ENCODE peak calls at places on chromosomes 4 and X, in ten cellular contexts. C is chondrocyte, R is astrocyte of the spinal cord, Z is hippocampal formation, O is hypothalamus, T is fibroblast of lung, V is astrocyte of the cerebellum, P is nephron progenitor cell, M is pancreas, B is GM12891. N is an unnamed sample.

GRCh38 chrX:106707771-106708454 is 18.6 kb upstream of the RNF128 start:
- DNase-seq in V (peak), R (peak), O (no peak), B (no peak), T (peak), Z (no peak), C (no peak), M (no peak), P (no peak), N (no peak)

GRCh38 chrX:49039598-49040375 is 3.4 kb downstream of the TFE3 start:
- DNase-seq in O (peak), B (peak), Z (no peak), R (peak), T (peak), V (peak), M (peak), C (no peak), P (peak), N (peak)

GRCh38 chr4:53098681-53099121 is 236.6 kb downstream of the RASL11B start:
- DNase-seq in B (no peak), R (peak), Z (no peak), M (no peak), V (no peak), O (no peak), P (no peak), T (peak), C (no peak), N (no peak)

GRCh38 chr4:142413516-142413915 is 432.6 kb downstream of the INPP4B start:
- DNase-seq in M (no peak), Z (no peak), T (no peak), V (no peak), C (no peak), P (no peak), B (no peak), R (no peak), O (no peak), N (no peak)

GRCh38 chr4:87108142-87108546 is 112.3 kb downstream of the KLHL8 start:
- DNase-seq in C (no peak), Z (no peak), B (no peak), P (no peak), T (peak), O (no peak), R (peak), V (peak), M (no peak), N (no peak)

GRCh38 chr4:117560329-117560728 is 474.0 kb upstream of the NDST3 start:
- DNase-seq in B (no peak), P (no peak), O (no peak), R (peak), T (peak), C (no peak), Z (peak), V (peak), M (no peak), N (no peak)

GRCh38 chr4:101393256-101393655 is 45.9 kb upstream of the PPP3CA start:
- DNase-seq in C (no peak), V (peak), B (no peak), O (no peak), M (no peak), Z (no peak), P (no peak), T (peak), R (peak), N (no peak)

GRCh38 chr4:65461781-65462180 is 208.5 kb downstream of the EPHA5 start:
- DNase-seq in V (no peak), Z (no peak), M (no peak), R (no peak), T (no peak), B (no peak), P (no peak), C (no peak), O (no peak), N (no peak)

GRCh38 chr4:144647095-144647959 is 1.4 kb downstream of the HHIP start:
- DNase-seq in Z (no peak), C (no peak), T (peak), V (peak), B (no peak), M (no peak), R (peak), O (no peak), P (peak), N (no peak)

GRCh38 chr4:139715721-139716391 is 50.2 kb downstream of the MGST2 start:
- DNase-seq in M (no peak), O (no peak), C (no peak), B (no peak), V (no peak), T (no peak), R (peak), Z (no peak), P (no peak), N (no peak)

GRCh38 chr4:8019396-8020365 is 80.0 kb upstream of the AFAP1 start:
- DNase-seq in V (no peak), P (no peak), C (no peak), R (no peak), B (no peak), O (no peak), Z (peak), M (no peak), T (no peak), N (peak)

GRCh38 chr4:1317177-1318045 is 27.7 kb downstream of the MAEA start:
- DNase-seq in C (peak), M (no peak), T (no peak), B (no peak), P (no peak), R (no peak), V (no peak), O (no peak), Z (no peak), N (no peak)

GRCh38 chrX:100685284-100685996 is 41.4 kb downstream of the SRPX2 start:
- DNase-seq in M (peak), O (peak), B (no peak), Z (peak), C (no peak), R (peak), T (peak), V (peak), P (peak), N (peak)

GRCh38 chr4:38523524-38524448 is 140.2 kb upstream of the KLF3 start:
- DNase-seq in R (no peak), M (no peak), Z (no peak), T (no peak), C (no peak), B (no peak), P (no peak), O (no peak), V (no peak), N (peak)

GRCh38 chr4:3857316-3857926 is 91.2 kb downstream of the ADRA2C start:
- DNase-seq in C (peak), V (no peak), Z (no peak), B (no peak), M (no peak), T (no peak), R (no peak), P (no peak), O (no peak), N (no peak)